ENCODE peak calls at places on chromosomes 12 and 14, in four cellular contexts. M is WERI-Rb-1, Q is Peyer's patch, V is brain microvascular endothelial cell. C is an unnamed sample.

GRCh38 chr12:110721570-110721969 is 21.1 kb downstream of the PPP1CC start:
- DNase-seq in M (no peak), Q (no peak), V (no peak), C (no peak)

GRCh38 chr14:103512701-103513611 is 9.7 kb downstream of the CKB start:
- DNase-seq in M (peak; percentile 69), Q (no peak), V (no peak), C (peak; percentile 95)

GRCh38 chr14:96905825-96906224 is 108.6 kb downstream of the VRK1 start:
- DNase-seq in M (no peak), Q (no peak), V (no peak), C (no peak)

GRCh38 chr12:2582631-2583616 is 211.8 kb upstream of the FKBP4 start:
- DNase-seq in M (peak; percentile 69), Q (no peak), V (no peak), C (no peak)

GRCh38 chr14:39673141-39674133 is 241.2 kb upstream of the FBXO33 start:
- DNase-seq in M (no peak), Q (no peak), V (no peak), C (no peak)

GRCh38 chr14:96168581-96168980 is 36.1 kb upstream of the BDKRB2 start:
- DNase-seq in M (no peak), Q (no peak), V (no peak), C (no peak)

GRCh38 chr14:79281244-79282199 is 929.8 kb downstream of the DIO2 start:
- DNase-seq in M (no peak), Q (no peak), V (no peak), C (no peak)

GRCh38 chr14:103312006-103312635 is 21.9 kb upstream of the EIF5 start:
- DNase-seq in M (no peak), Q (no peak), V (no peak), C (peak; percentile 66)

DNA sequence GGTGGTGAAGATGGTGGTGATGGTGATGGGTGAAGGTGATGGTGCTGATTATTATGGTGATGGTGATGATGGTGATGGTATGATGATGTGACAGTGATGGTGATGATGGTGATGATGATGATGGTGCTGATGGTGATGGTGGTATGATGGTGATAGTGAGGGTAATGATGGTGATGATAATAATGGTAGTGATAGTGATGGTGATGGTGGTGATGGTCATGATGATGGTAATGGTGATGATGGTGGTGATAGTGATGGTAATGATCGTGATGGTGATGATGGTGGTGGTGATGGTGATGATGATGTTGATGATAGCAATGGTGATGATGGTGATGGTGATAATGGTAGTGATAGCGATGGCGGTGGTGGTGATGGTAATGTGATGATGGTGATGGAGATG is 197.9 kb upstream of the ALG10B start:
- DNase-seq in M (no peak), Q (no peak), V (no peak), C (no peak)
- TF ChIP-seq CTCF in M (no peak), Q (no peak), V (no peak), C (no peak)

DNA sequence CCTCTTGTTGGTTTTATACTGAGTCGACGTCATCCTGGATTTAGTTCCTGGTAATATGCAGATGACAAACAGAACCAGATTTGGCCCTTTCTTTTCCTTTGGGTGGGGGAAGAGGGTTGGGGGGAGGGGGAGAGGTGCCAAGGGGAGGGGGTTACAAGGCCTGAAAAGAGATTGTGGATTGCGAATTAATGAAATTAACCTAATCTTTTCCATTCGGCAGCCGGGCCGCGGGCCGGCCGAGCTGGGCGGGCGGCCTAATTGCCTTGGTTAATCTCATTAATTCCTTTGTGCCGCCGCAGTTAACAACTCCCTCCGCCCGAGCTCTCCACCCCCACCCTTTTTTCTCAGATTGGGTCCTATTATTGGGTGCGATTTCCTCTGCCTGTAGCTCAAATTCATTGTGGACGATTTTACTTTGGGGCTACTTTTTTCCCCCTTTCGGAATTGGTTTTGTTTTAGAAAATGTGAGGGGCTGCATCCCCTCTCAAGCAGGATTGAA is 387 bp upstream of the GSC start:
- DNase-seq in M (peak; percentile 53), Q (no peak), V (no peak), C (no peak)
- H3K4me3 ChIP-seq in M (peak overlapping the region; percentile 66), Q (peak overlapping the region; percentile 50), V (peak overlapping the region; percentile 43), C (peak overlapping the region; percentile 32)

GRCh38 chr12:118582863-118583262 is 206.5 kb downstream of the SUDS3 start:
- DNase-seq in M (no peak), Q (no peak), V (no peak), C (no peak)
- TF ChIP-seq CTCF in M (no peak), Q (no peak), V (no peak), C (no peak)

GRCh38 chr12:98453070-98453469 is 62.3 kb upstream of the TMPO start:
- DNase-seq in M (no peak), Q (no peak), V (no peak), C (no peak)
- H3K4me3 ChIP-seq in M (no peak overlapping the region), Q (no peak overlapping the region), V (no peak overlapping the region), C (no peak overlapping the region)

DNA sequence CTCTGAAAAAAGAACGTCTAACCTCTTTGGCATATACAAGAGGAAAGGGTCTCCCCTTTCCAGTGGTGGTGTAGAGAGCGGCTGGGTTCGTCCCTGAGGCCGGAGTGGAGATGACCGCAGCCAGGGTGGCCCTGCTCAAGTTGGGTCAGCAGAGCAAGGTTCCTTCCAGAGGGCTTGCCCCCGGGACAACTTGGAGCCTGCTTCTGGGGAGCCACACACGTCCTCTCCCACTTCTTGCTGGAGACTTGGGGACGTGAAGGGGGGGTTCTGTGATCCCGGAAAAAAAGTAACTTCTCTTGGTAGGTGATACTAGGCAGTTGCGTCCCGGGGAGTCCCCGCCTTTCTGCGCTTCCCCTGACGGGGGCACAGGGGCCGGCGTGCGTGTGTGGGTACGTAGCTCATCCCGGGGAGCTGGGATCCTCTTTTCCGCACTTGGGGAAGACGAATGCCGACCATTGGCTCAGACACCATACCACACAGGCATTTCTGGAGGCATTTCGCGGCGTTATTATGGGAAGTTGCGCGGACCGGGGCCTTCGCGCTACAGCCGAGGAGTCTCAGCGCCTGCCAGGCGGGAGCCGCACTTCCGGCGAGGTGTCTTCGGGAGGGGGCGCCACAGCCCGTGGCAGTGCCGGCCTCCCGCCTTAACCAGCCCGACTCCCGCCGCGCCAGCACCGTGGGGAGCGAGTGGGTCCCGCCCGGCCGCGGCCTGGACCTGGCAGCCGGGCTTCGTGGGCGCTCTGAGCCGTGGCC is 14.8 kb upstream of the PAX9 start:
- DNase-seq in M (no peak), Q (no peak), V (no peak), C (no peak)
- TF ChIP-seq CTCF in M (no peak), Q (no peak), V (no peak), C (no peak)

DNA sequence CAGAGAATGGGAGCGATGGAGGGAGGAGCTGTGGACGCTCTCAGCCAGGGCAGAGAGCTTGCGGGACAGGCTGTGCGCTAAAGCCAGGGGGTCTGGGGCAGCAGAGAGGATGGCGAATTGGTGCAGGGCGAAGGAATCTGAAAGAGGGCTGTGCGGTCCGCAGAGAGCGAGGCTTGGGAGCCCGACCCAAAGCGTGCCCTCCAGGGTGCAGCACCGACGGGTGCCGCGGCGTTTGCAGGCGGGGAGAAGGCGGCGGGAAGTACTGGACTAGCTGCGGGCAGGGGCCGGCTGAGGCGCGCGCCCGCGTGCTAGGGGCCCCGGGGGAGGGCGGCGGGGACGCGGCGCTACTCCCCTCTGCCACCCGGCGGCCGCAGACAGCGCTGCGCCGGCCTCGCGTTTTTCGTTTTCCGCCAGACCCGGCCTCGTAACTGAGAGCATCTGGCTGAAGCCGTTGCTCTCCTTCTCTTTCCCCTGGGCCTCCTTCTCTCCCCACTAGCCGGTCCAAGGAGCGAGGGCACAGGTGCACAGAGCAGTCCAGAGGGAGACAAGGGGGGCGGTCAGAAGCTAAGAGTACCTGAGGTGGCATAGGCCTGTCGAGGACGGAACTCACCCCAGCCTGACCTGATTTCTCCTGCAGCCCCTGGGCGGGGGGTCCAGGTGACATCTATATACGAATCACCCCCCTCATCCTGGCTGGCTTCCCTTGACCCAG is 24.9 kb downstream of the SLC6A12 start:
- DNase-seq in M (peak; percentile 47), Q (no peak), V (peak; percentile 24), C (no peak)
- H3K4me3 ChIP-seq in M (no peak overlapping the region), Q (peak overlapping the region; percentile 54), V (peak overlapping the region; percentile 52), C (peak overlapping the region; percentile 21)

GRCh38 chr12:95998611-95999300 is 2.6 kb upstream of the HAL start:
- DNase-seq in M (peak; percentile 53), Q (no peak), V (peak; percentile 39), C (no peak)
- TF ChIP-seq CTCF in M (peak; percentile 74), Q (peak; percentile 81), V (peak; percentile 78), C (peak; percentile 51)

C was measured in RWPE2.